ENCODE peak calls at places on chromosomes 6 and 20, in five cellular contexts. W, J, U, M and V are unnamed samples.

GRCh38 chr20:43409041-43409913 is 48.4 kb upstream of the SRSF6 start:
- DNase-seq in J (peak), W (no peak), M (no peak), U (peak), V (no peak)

GRCh38 chr20:20521736-20522135 is 153.8 kb downstream of the INSM1 start:
- DNase-seq in U (no peak), M (no peak), W (no peak), J (no peak), V (no peak)

GRCh38 chr6:158121335-158121734 is 46.7 kb downstream of the SERAC1 start:
- DNase-seq in M (no peak), W (no peak), U (no peak), J (no peak), V (no peak)

GRCh38 chr6:106444777-106445507 is 84.4 kb downstream of the CRYBG1 start:
- DNase-seq in W (peak), M (no peak), J (peak), U (peak), V (peak)

GRCh38 chr6:137729866-137730629 is 137.0 kb upstream of the TNFAIP3 start:
- DNase-seq in U (peak), M (no peak), W (no peak), J (peak), V (no peak)

GRCh38 chr20:16898433-16898832 is 150.3 kb downstream of the OTOR start:
- DNase-seq in W (no peak), U (no peak), J (no peak), M (no peak), V (no peak)

GRCh38 chr6:140811642-140812041 is 1321.1 kb upstream of the GJE1 start:
- DNase-seq in W (no peak), M (no peak), U (peak), J (no peak), V (no peak)

GRCh38 chr6:77038801-77039200 is 424.5 kb downstream of the HTR1B start:
- DNase-seq in J (peak), M (no peak), U (peak), W (no peak), V (no peak)

GRCh38 chr6:116941727-116942126 is 64.7 kb downstream of the RFX6 start:
- DNase-seq in M (no peak), J (no peak), W (no peak), U (no peak), V (no peak)

GRCh38 chr6:168194732-168195565 is 115.9 kb upstream of the FRMD1 start:
- DNase-seq in U (no peak), J (no peak), M (no peak), W (no peak), V (no peak)

GRCh38 chr20:44688053-44688625 is 27.0 kb upstream of the CCN5 start:
- DNase-seq in U (no peak), M (no peak), J (no peak), W (no peak), V (no peak)

GRCh38 chr6:126905917-126906316 is 212.6 kb upstream of the RSPO3 start:
- DNase-seq in J (peak), W (no peak), M (no peak), U (no peak), V (no peak)

GRCh38 chr6:115591973-115592486 is 468.7 kb downstream of the FRK start:
- DNase-seq in J (no peak), U (no peak), M (no peak), W (no peak), V (no peak)

GRCh38 chr20:41309817-41310216 is 7.7 kb downstream of the ZHX3 start:
- DNase-seq in M (no peak), J (peak), W (no peak), U (peak), V (no peak)

GRCh38 chr6:22251331-22251730 is 45.5 kb downstream of the PRL start:
- DNase-seq in W (no peak), J (peak), U (peak), M (no peak), V (no peak)

GRCh38 chr20:15814903-15815302 is 758.3 kb downstream of the KIF16B start:
- DNase-seq in W (no peak), J (no peak), M (no peak), U (no peak), V (no peak)

GRCh38 chr20:46820682-46821081 is 74.0 kb upstream of the EYA2 start:
- DNase-seq in U (no peak), W (peak), J (no peak), M (no peak), V (no peak)

GRCh38 chr6:17589402-17590116 is 10.5 kb upstream of the FAM8A1 start:
- DNase-seq in M (no peak), W (peak), U (peak), J (peak), V (no peak)

GRCh38 chr20:55086421-55086820 is 611.0 kb downstream of the DOK5 start:
- DNase-seq in U (no peak), W (no peak), M (no peak), J (no peak), V (no peak)

GRCh38 chr20:48740714-48741113 is 87.1 kb downstream of the PREX1 start:
- DNase-seq in U (no peak), M (no peak), J (no peak), W (no peak), V (peak)

GRCh38 chr6:56450882-56451739 is 191.6 kb downstream of the DST start:
- DNase-seq in M (peak), J (peak), U (peak), W (peak), V (no peak)

GRCh38 chr6:137495652-137496391 is 1.6 kb upstream of the OLIG3 start:
- DNase-seq in J (no peak), M (no peak), U (no peak), W (no peak), V (no peak)

GRCh38 chr20:50409495-50409894 is 100.7 kb upstream of the PTPN1 start:
- DNase-seq in U (peak), W (no peak), M (no peak), J (peak), V (no peak)

GRCh38 chr20:34884260-34884659 is 7.8 kb downstream of the ACSS2 start:
- DNase-seq in M (no peak), U (no peak), W (no peak), J (no peak), V (no peak)

GRCh38 chr20:37267684-37268313 is 6.2 kb upstream of the GHRH start:
- DNase-seq in M (no peak), J (no peak), W (no peak), U (no peak), V (no peak)

GRCh38 chr20:973785-974194 is 28.3 kb downstream of the RSPO4 start:
- DNase-seq in M (no peak), J (peak), W (peak), U (peak), V (peak)

GRCh38 chr20:48242623-48243022 is 457.3 kb upstream of the SULF2 start:
- DNase-seq in U (no peak), J (no peak), M (no peak), W (no peak), V (no peak)

GRCh38 chr6:8831366-8832152 is 396.2 kb upstream of the SLC35B3 start:
- DNase-seq in U (no peak), J (no peak), W (no peak), M (no peak), V (no peak)

GRCh38 chr20:49814057-49814675 is 1.5 kb downstream of the SLC9A8 start:
- DNase-seq in W (no peak), J (no peak), U (no peak), M (no peak), V (no peak)

GRCh38 chr6:126156973-126157372 is 170.6 kb downstream of the TRMT11 start:
- DNase-seq in M (no peak), U (no peak), J (no peak), W (no peak), V (no peak)

GRCh38 chr6:11089695-11090094 is 3.9 kb upstream of the SMIM13 start:
- DNase-seq in U (no peak), J (no peak), M (no peak), W (no peak), V (no peak)

GRCh38 chr6:157494132-157494705 is 113.2 kb downstream of the ZDHHC14 start:
- DNase-seq in W (peak), J (no peak), M (no peak), U (no peak), V (no peak)

GRCh38 chr6:4640139-4640538 is 136.1 kb upstream of the CDYL start:
- DNase-seq in U (peak), W (no peak), J (peak), M (no peak), V (no peak)

GRCh38 chr6:117110737-117111136 is 154.6 kb upstream of the VGLL2 start:
- DNase-seq in W (no peak), U (no peak), J (no peak), M (no peak), V (no peak)

GRCh38 chr20:39214778-39215177 is 252.6 kb downstream of the DHX35 start:
- DNase-seq in M (no peak), W (no peak), U (no peak), J (no peak), V (no peak)
- TF ChIP-seq CTCF in M (no peak), W (no peak), U (no peak), J (no peak), V (no peak)

GRCh38 chr6:26051683-26052310 is 35.4 kb upstream of the HFE start:
- DNase-seq in U (no peak), M (no peak), W (no peak), J (no peak), V (no peak)

GRCh38 chr6:26054659-26054936 is 32.6 kb upstream of the HFE start:
- DNase-seq in J (no peak), W (no peak), U (no peak), M (no peak), V (no peak)

GRCh38 chr6:26054937-26055669 is 32.1 kb upstream of the HFE start:
- DNase-seq in J (peak), W (peak), M (peak), U (peak), V (peak)

GRCh38 chr6:26055670-26056582 is 31.3 kb upstream of the HFE start:
- DNase-seq in U (peak), W (peak), M (peak), J (peak), V (peak)

GRCh38 chr6:26053929-26054658 is 33.1 kb upstream of the HFE start:
- DNase-seq in J (no peak), U (peak), M (no peak), W (no peak), V (no peak)
- H3K4me3 ChIP-seq in J (peak), U (peak), M (peak), W (peak), V (peak)

GRCh38 chr6:143840595-143840994 is 2.5 kb upstream of the LTV1 start:
- DNase-seq in M (no peak), J (no peak), U (no peak), W (no peak), V (no peak)

GRCh38 chr6:143842468-143842901 is 653 bp upstream of the LTV1 start:
- DNase-seq in J (no peak), M (no peak), U (no peak), W (peak), V (no peak)

GRCh38 chr6:143843689-143844405 is 709 bp downstream of the LTV1 start:
- DNase-seq in U (peak), J (peak), W (no peak), M (no peak), V (no peak)

GRCh38 chr6:143845033-143845432 is 1.9 kb downstream of the LTV1 start:
- DNase-seq in U (no peak), J (no peak), W (no peak), M (no peak), V (no peak)

DNA sequence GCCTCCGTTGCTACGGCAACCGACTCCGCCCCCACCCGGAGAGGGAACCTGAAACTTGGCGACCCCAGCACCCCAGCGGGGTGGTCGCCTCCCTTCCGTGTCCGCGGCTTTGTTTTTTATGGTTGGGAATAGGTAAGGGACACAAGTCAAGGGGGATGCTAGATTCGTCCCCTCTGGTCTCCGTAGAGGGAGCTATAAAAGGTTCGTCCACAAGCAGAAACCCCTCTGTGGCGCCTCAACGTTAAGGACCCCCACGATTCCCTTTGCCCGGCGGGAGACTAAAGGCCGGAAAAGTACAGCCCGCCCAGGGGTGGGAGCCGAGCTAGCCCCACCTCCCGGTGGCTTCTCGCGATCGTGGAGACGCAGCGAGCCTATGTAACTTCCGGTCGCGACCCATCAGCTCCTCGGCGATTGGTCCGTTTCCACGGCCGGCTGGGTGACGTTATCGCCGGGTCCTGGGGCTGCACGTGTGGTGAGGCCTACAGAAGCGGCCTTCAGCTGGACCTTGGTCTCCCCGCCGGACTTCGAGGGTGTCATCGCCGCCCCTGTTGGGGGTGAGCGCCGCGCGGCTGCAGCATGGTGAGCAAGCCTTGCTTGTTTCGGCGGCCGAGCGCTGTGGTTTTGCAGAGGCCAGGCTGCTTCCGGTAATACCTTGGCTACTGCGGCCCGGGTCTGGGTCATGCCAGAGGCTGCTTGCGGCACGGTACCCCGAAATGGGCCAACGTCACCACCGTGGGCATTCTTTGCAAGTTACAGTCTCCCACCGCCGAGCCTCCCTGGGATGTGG is at the start of gene LTV1:
- DNase-seq in W (peak), J (peak), U (peak), M (peak), V (peak)
- TF ChIP-seq CTCF in W (no peak), J (no peak), U (no peak), M (no peak), V (no peak)

DNA sequence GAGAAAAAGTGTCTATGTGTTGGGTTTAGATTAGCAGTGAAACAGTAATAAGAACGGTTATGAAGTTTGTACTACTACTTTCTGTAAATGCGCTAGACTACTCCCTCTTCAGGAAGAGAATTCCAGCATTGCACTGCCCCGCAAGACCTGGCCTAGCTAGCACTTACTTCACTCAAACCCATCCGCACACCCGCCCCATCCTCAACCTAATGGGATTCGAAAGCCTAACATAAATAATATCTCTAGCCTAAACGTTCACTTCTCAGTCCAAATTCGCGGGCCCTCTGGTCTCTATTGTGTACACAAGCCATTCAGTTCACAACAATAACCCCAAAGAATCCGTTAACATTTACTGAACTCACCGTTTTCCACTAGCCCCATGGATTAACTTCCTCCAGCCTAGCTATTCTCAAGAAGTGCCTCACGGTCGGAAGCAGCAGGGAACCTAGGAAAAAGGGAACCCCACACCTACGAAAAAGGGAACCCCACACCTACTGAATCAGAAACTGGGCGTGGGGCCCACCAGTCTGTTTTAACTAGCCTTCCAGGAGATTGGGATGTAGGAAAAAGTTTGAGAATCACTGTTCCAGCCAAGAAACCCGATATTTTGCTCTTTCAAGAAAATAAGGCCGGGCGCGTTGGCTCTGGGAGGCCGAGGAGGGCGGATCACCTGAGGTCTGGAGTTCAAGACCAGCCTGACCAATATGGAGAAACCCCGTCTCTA is 45.4 kb upstream of the BTN3A2 start:
- DNase-seq in M (no peak), W (no peak), U (no peak), J (no peak), V (no peak)
- H3K4me3 ChIP-seq in M (no peak), W (no peak), U (no peak), J (no peak), V (no peak)

DNA sequence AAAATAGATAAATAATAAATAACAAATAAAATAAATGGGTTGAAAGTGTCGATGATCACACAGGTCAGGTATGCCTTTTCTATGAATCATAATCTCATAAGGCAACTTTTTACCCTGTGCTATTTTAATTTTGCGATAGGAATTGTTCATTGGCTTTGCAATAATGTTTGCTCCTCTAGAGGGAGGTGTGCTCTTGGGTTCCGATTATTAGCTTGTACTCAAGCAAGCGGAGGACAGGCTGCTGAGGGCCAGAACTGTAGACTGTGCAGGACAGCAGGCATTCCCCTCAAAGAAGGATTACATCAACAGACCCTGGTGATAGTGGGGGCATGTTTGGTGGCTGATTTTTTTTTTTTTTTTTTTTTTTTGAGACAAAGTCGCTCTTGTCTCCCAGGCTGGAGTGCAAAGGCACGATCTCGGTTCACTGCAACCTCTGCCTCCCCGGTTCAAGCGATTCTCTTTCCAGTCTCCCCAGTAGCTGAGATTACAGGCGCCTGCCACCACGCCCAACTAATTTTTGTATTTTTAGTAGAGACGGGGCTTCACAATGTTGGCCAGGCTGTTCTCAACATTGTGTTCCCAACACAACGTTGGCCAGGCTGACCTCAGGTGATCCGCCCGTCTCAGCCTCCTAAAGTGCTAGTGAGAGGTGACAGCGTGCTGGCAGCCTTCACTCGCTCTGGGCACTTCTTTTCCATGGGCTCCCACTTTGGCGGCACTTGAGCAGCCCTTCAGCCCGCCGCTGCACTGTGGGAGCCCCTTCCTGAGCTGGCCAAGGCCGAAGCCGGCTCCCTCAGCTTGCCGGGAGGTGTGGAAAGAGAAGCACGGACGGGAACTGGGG is 35.6 kb downstream of the RIOK1 start:
- DNase-seq in M (no peak), U (peak), W (no peak), J (peak), V (no peak)
- TF ChIP-seq CTCF in M (peak), U (peak), W (peak), J (peak), V (peak)

GRCh38 chr6:135851442-135852271 is at the start of gene PDE7B:
- DNase-seq in M (peak), U (peak), J (peak), W (peak), V (no peak)
- H3K4me3 ChIP-seq in M (peak), U (peak), J (peak), W (peak), V (no peak)

DNA sequence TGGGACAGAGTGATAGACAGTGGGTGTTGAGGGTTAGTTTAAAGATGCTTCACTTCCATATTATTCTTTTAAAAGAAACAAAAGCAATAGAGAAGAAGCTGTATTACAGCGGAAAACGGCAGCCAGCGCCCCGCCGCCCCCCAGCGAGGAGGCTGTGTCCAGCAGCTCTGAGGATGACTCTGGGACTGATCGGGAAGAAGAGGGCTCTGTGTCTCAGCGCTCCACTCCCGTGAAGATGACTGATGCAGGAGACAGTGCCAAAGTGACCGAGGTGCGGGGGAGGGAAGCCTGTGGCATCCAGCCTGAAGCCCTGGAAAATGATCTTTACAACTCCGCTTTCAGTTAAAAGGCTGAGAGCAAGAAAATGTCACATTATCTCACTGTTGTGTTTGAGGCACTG is 100.2 kb downstream of the FIG4 start:
- DNase-seq in J (no peak), M (no peak), U (no peak), W (no peak), V (no peak)
- TF ChIP-seq CTCF in J (no peak), M (no peak), U (no peak), W (no peak), V (no peak)

GRCh38 chr6:134437376-134437775 is 119.5 kb upstream of the SGK1 start:
- DNase-seq in M (no peak), W (no peak), U (peak), J (peak), V (peak)

GRCh38 chr6:134435814-134436280 is 117.9 kb upstream of the SGK1 start:
- DNase-seq in M (no peak), W (no peak), J (no peak), U (no peak), V (no peak)

GRCh38 chr6:134434019-134434949 is 116.4 kb upstream of the SGK1 start:
- DNase-seq in J (no peak), W (no peak), M (no peak), U (no peak), V (no peak)

GRCh38 chr6:134436950-134437349 is 119.0 kb upstream of the SGK1 start:
- DNase-seq in W (no peak), M (no peak), U (peak), J (peak), V (no peak)

GRCh38 chr6:134436281-134436815 is 118.4 kb upstream of the SGK1 start:
- DNase-seq in W (no peak), U (peak), M (no peak), J (peak), V (peak)
- H3K4me3 ChIP-seq in W (no peak), U (peak), M (no peak), J (peak), V (no peak)